ENCODE peak calls at places on chromosomes 1 and 21, in ten cellular contexts. O, Z, W, S, L, Q, T, E, P and K are unnamed samples. For H3K9me3, the result is how much of the 10 kb centered on the place peaks cover.

GRCh38 chr1:25063591-25064416 is 133.7 kb upstream of the RUNX3 start:
- DNase-seq in O (no peak), Z (no peak), W (no peak), S (no peak), L (no peak), Q (peak), T (no peak), E (no peak), P (no peak), K (peak)

GRCh38 chr1:21042920-21043605 is 133.6 kb downstream of the EIF4G3 start:
- DNase-seq in O (no peak), Z (peak), W (no peak), S (peak), L (no peak), Q (no peak), T (no peak), E (no peak), P (no peak), K (no peak)

GRCh38 chr21:38956791-38957571 is 151.3 kb downstream of the ETS2 start:
- DNase-seq in O (no peak), Z (no peak), W (no peak), S (no peak), L (no peak), Q (no peak), T (no peak), E (no peak), P (no peak), K (peak)

GRCh38 chr1:77271851-77272250 is 10.0 kb upstream of the AK5 start:
- DNase-seq in O (no peak), Z (peak), W (no peak), S (peak), L (no peak), Q (no peak), T (no peak), E (no peak), P (no peak), K (no peak)

GRCh38 chr1:157969693-157970485 is 23.6 kb upstream of the KIRREL1 start:
- DNase-seq in O (no peak), Z (peak), W (no peak), S (peak), L (peak), Q (peak), T (peak), E (peak), P (no peak), K (no peak)

GRCh38 chr1:36306210-36306901 is at the start of gene SH3D21:
- DNase-seq in O (peak), Z (peak), W (no peak), S (peak), L (peak), Q (no peak), T (peak), E (peak), P (peak), K (peak)

GRCh38 chr1:31151402-31151801 is 85.9 kb upstream of the PUM1 start:
- DNase-seq in O (no peak), Z (no peak), W (no peak), S (no peak), L (no peak), Q (no peak), T (no peak), E (no peak), P (no peak), K (no peak)

GRCh38 chr1:21814241-21814918 is 2.3 kb downstream of the LDLRAD2 start:
- DNase-seq in O (no peak), Z (no peak), W (no peak), S (peak), L (peak), Q (no peak), T (no peak), E (no peak), P (peak), K (peak)

GRCh38 chr1:21499283-21499945 is 9.8 kb upstream of the ALPL start:
- DNase-seq in O (no peak), Z (peak), W (no peak), S (peak), L (no peak), Q (no peak), T (no peak), E (no peak), P (no peak), K (no peak)

GRCh38 chr1:202274611-202275010 is 67.1 kb downstream of the UBE2T start:
- DNase-seq in O (peak), Z (no peak), W (no peak), S (peak), L (peak), Q (peak), T (no peak), E (peak), P (no peak), K (no peak)

GRCh38 chr1:18546026-18546425 is 65.3 kb downstream of the KLHDC7A start:
- DNase-seq in O (no peak), Z (no peak), W (no peak), S (no peak), L (no peak), Q (no peak), T (no peak), E (no peak), P (no peak), K (no peak)

GRCh38 chr1:25520446-25521061 is 22.9 kb upstream of the LDLRAP1 start:
- DNase-seq in O (peak), Z (peak), W (no peak), S (peak), L (peak), Q (peak), T (peak), E (peak), P (peak), K (no peak)

GRCh38 chr21:44467859-44468195 is 12.5 kb downstream of the LRRC3 start:
- DNase-seq in O (no peak), Z (no peak), W (no peak), S (no peak), L (no peak), Q (no peak), T (no peak), E (no peak), P (no peak), K (no peak)

GRCh38 chr1:66371233-66372005 is 162.5 kb upstream of the SGIP1 start:
- DNase-seq in O (no peak), Z (peak), W (no peak), S (peak), L (no peak), Q (no peak), T (no peak), E (peak), P (no peak), K (no peak)

GRCh38 chr1:224329842-224330753 is at the start of gene NVL:
- DNase-seq in O (peak), Z (peak), W (peak), S (peak), L (peak), Q (peak), T (peak), E (peak), P (peak), K (peak)

GRCh38 chr1:159936284-159936904 is 9.0 kb downstream of the IGSF9 start:
- DNase-seq in O (peak), Z (peak), W (no peak), S (peak), L (peak), Q (peak), T (peak), E (peak), P (peak), K (peak)

GRCh38 chr1:206048582-206048981 is 4.4 kb upstream of the RHEX start:
- DNase-seq in O (peak), Z (no peak), W (no peak), S (no peak), L (no peak), Q (no peak), T (peak), E (no peak), P (no peak), K (peak)

GRCh38 chr1:38738207-38738606 is 121.4 kb downstream of the RRAGC start:
- DNase-seq in O (no peak), Z (no peak), W (no peak), S (no peak), L (no peak), Q (no peak), T (no peak), E (no peak), P (no peak), K (no peak)

GRCh38 chr21:21165063-21165645 is 166.9 kb downstream of the NCAM2 start:
- DNase-seq in O (no peak), Z (peak), W (no peak), S (peak), L (no peak), Q (no peak), T (no peak), E (peak), P (no peak), K (no peak)

GRCh38 chr1:2411801-2412394 is 466 bp downstream of the PEX10 start:
- DNase-seq in O (peak), Z (no peak), W (no peak), S (peak), L (peak), Q (peak), T (no peak), E (peak), P (no peak), K (peak)

GRCh38 chr1:114248162-114248561 is 94.5 kb upstream of the SYT6 start:
- DNase-seq in O (no peak), Z (no peak), W (no peak), S (no peak), L (no peak), Q (no peak), T (no peak), E (no peak), P (no peak), K (no peak)

GRCh38 chr1:109142248-109142647 is 28.3 kb downstream of the ELAPOR1 start:
- DNase-seq in O (no peak), Z (no peak), W (no peak), S (no peak), L (no peak), Q (no peak), T (no peak), E (no peak), P (no peak), K (no peak)

GRCh38 chr1:230917284-230918135 is 49.2 kb upstream of the C1orf198 start:
- DNase-seq in O (peak), Z (peak), W (no peak), S (peak), L (peak), Q (peak), T (peak), E (peak), P (peak), K (peak)

GRCh38 chr1:37926061-37926924 is 20.6 kb downstream of the INPP5B start:
- DNase-seq in O (no peak), Z (no peak), W (no peak), S (no peak), L (peak), Q (no peak), T (no peak), E (no peak), P (no peak), K (no peak)

GRCh38 chr1:164602142-164602429 is 43.1 kb downstream of the PBX1 start:
- DNase-seq in O (no peak), Z (no peak), W (no peak), S (no peak), L (no peak), Q (no peak), T (peak), E (no peak), P (peak), K (peak)
- H3K4me3 ChIP-seq in O (no peak), Z (no peak), W (peak), S (no peak), L (no peak), Q (no peak), T (no peak), E (no peak), P (no peak), K (peak)

DNA sequence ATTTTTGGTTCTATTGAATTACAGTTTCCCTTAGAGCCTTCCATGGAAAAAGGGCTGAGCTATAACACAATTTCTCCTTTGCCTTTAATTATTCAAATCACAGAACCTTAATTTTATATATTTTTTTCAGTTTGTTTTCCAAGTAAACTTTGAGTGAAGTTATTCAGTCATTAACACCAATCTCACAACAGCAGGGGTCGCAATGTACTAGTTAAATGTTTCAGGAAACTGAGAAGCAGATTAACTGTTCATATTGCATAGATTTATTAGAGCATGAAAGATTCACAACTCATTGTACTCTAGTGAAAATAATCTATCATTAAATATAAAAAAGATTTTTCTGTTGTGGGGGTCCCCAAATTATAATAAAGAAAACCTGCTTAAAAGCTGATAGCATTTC is 64.1 kb downstream of the KIFAP3 start:
- DNase-seq in O (no peak), Z (peak), W (no peak), S (peak), L (peak), Q (no peak), T (peak), E (peak), P (peak), K (no peak)
- TF ChIP-seq CTCF in O (peak), Z (peak), W (no peak), S (peak), L (peak), Q (peak), T (no peak), E (peak), P (peak), K (peak)

GRCh38 chr21:40605094-40605493 is 241.9 kb downstream of the DSCAM start:
- DNase-seq in O (no peak), Z (no peak), W (no peak), S (no peak), L (no peak), Q (no peak), T (no peak), E (no peak), P (no peak), K (no peak)

GRCh38 chr21:40606341-40606740 is 240.6 kb downstream of the DSCAM start:
- DNase-seq in O (peak), Z (no peak), W (no peak), S (no peak), L (no peak), Q (no peak), T (no peak), E (no peak), P (no peak), K (no peak)

GRCh38 chr21:40602105-40602504 is 244.9 kb downstream of the DSCAM start:
- DNase-seq in O (no peak), Z (no peak), W (no peak), S (no peak), L (no peak), Q (no peak), T (no peak), E (peak), P (no peak), K (no peak)

DNA sequence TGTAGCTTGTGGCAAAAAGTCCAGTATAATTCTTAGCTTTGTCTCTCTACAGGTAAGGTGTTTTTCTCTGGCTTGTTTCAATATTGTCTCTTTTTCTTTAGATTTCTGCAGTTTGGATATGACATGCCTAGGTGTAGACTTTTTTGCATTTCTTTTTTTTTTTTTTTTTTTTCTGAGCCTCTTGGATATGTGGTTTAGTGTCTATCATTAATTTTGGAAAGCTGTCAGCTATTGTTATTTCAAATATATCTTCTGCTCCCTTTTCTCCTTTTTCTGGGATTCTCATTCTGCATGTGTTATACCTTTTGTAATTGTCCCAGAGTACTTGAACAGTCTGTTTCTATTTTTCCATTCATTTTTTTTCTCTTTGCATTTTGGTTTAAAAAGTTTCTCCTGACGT is 243.2 kb downstream of the DSCAM start:
- DNase-seq in O (no peak), Z (no peak), W (no peak), S (no peak), L (no peak), Q (no peak), T (no peak), E (no peak), P (no peak), K (no peak)
- H3K9me3 ChIP-seq in O (under half), Z (under half), W (under half), S (under half), L (under half), Q (under half), T (under half), E (under half), P (under half), K (under half)

GRCh38 chr1:181150842-181151241 is 62.3 kb downstream of the IER5 start:
- DNase-seq in O (no peak), Z (no peak), W (no peak), S (no peak), L (no peak), Q (no peak), T (no peak), E (no peak), P (no peak), K (no peak)

GRCh38 chr1:181153634-181153961 is 65.1 kb downstream of the IER5 start:
- DNase-seq in O (no peak), Z (no peak), W (no peak), S (no peak), L (no peak), Q (no peak), T (no peak), E (no peak), P (no peak), K (no peak)

GRCh38 chr1:181151378-181152326 is 63.2 kb downstream of the IER5 start:
- DNase-seq in O (no peak), Z (peak), W (no peak), S (peak), L (no peak), Q (no peak), T (no peak), E (peak), P (no peak), K (no peak)

GRCh38 chr1:181155339-181155738 is 66.8 kb downstream of the IER5 start:
- DNase-seq in O (no peak), Z (no peak), W (no peak), S (no peak), L (no peak), Q (no peak), T (no peak), E (no peak), P (no peak), K (no peak)

DNA sequence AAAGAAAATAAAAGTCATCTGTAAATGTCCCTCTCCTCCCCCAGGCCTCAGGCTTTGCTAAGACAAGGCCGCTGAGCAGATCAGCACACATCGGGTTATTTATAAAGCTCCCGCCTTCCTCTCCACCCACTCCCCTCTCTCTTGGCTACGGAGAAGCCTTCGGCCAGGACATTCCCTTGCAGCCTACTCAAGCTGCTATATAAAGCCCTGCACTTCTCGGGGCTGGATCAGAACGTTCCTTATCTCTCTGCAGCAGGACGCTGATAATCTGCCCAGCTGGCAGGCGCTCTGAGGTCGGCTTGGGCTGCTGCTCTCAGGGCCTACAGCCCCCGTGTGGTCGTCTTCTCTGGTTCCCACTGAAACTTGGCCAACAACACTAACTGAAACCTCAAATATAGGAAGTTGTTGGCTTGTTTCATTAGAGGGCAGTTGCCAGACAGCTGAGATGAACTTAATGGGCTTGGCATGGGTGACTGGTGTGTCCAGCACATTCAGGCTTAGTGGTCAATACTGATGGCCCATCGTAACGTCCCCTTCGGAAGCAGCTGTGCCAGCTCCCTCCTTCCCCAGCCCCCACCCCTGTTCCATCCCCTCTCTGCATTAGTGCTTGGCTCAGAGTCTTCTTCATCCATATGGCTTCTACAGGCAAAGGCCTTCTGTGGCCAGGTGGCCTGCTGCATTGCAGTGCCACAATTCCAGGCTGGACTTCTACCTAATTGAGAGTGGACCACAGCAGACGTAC is 64.6 kb downstream of the IER5 start:
- DNase-seq in O (peak), Z (peak), W (no peak), S (peak), L (peak), Q (no peak), T (peak), E (peak), P (peak), K (peak)
- H3K4me3 ChIP-seq in O (no peak), Z (no peak), W (no peak), S (no peak), L (no peak), Q (no peak), T (no peak), E (no peak), P (no peak), K (peak)

GRCh38 chr1:199399996-199400714 is 627.4 kb upstream of the NR5A2 start:
- DNase-seq in O (no peak), Z (no peak), W (no peak), S (no peak), L (peak), Q (no peak), T (no peak), E (no peak), P (no peak), K (no peak)
- TF ChIP-seq CTCF in O (no peak), Z (no peak), W (no peak), S (no peak), L (no peak), Q (no peak), T (no peak), E (no peak), P (no peak), K (no peak)

DNA sequence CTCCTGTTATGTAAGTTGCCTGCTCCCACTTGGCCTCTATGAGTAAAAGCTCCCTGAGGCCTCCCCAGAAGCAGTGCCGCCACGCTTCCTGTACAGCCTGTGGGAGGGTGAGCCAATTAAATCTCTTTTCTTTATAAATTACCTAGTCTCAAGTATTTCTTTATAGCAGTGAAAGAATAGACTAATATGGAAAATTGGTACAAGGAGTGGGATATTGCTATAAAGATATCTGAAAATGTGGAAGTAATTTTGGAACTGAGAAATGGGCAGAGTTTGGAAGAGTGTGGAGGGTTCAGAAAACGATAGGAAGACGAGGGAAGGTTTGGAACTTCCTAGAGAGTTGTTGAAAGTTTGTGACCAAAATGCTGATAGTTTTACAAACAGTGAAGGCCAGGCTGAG is 572.3 kb downstream of the MATN1 start:
- DNase-seq in O (no peak), Z (no peak), W (no peak), S (no peak), L (no peak), Q (no peak), T (no peak), E (no peak), P (no peak), K (no peak)
- H3K9me3 ChIP-seq in O (under half), Z (under half), W (under half), S (under half), L (under half), Q (under half), T (under half), E (under half), P (under half), K (under half)

GRCh38 chr1:145702826-145703225 is 4.3 kb downstream of the PDZK1 start:
- DNase-seq in O (peak), Z (no peak), W (no peak), S (no peak), L (no peak), Q (no peak), T (no peak), E (no peak), P (no peak), K (no peak)

GRCh38 chr1:145708063-145708462 is 895 bp upstream of the PDZK1 start:
- DNase-seq in O (no peak), Z (peak), W (no peak), S (no peak), L (no peak), Q (no peak), T (no peak), E (no peak), P (no peak), K (no peak)

GRCh38 chr1:145705634-145706033 is 1.5 kb downstream of the PDZK1 start:
- DNase-seq in O (no peak), Z (no peak), W (no peak), S (no peak), L (no peak), Q (no peak), T (no peak), E (no peak), P (no peak), K (no peak)

GRCh38 chr1:145707183-145707867 is at the start of gene PDZK1:
- DNase-seq in O (peak), Z (no peak), W (no peak), S (no peak), L (no peak), Q (no peak), T (peak), E (no peak), P (no peak), K (no peak)

GRCh38 chr1:145706282-145706681 is 886 bp downstream of the PDZK1 start:
- DNase-seq in O (no peak), Z (no peak), W (no peak), S (no peak), L (no peak), Q (peak), T (no peak), E (no peak), P (no peak), K (no peak)
- H3K4me3 ChIP-seq in O (peak), Z (no peak), W (no peak), S (no peak), L (no peak), Q (no peak), T (no peak), E (no peak), P (no peak), K (no peak)